ENCODE peak calls at places on chromosomes 2 and 18, in ten cellular contexts. One of them, this sample, is unnamed.

GRCh38 chr2:132374551-132374950 is 42.1 kb upstream of the GPR39 start:
- DNase-seq in ovary: no peak
- DNase-seq in T follicular helper cell: no peak
- DNase-seq in RPMI8226: no peak
- DNase-seq in PC-3: peak; percentile 29
- DNase-seq in NCI-H1436: no peak
- DNase-seq in GM18507: no peak
- DNase-seq in activated T-helper 1 cell treated with anti-CD3 and anti-CD28 coated beads, Interleukin-2, amount 50 U/mL, for 16 hours: no peak
- DNase-seq in NT2/D1: no peak
- DNase-seq in foreskin fibroblast: peak; percentile 44
- DNase-seq in this sample: peak; percentile 81

GRCh38 chr2:174590346-174590745 is 7.3 kb downstream of the WIPF1 start:
- DNase-seq in GM18507: no peak
- DNase-seq in RPMI8226: no peak
- DNase-seq in PC-3: no peak
- DNase-seq in T follicular helper cell: no peak
- DNase-seq in foreskin fibroblast: no peak
- DNase-seq in activated T-helper 1 cell treated with anti-CD3 and anti-CD28 coated beads, Interleukin-2, amount 50 U/mL, for 16 hours: no peak
- DNase-seq in NT2/D1: no peak
- DNase-seq in ovary: no peak
- DNase-seq in NCI-H1436: no peak
- DNase-seq in this sample: no peak

GRCh38 chr18:77316641-77317040 is 67.0 kb downstream of the GALR1 start:
- DNase-seq in ovary: no peak
- DNase-seq in NCI-H1436: no peak
- DNase-seq in GM18507: no peak
- DNase-seq in RPMI8226: no peak
- DNase-seq in NT2/D1: no peak
- DNase-seq in T follicular helper cell: no peak
- DNase-seq in foreskin fibroblast: no peak
- DNase-seq in PC-3: no peak
- DNase-seq in activated T-helper 1 cell treated with anti-CD3 and anti-CD28 coated beads, Interleukin-2, amount 50 U/mL, for 16 hours: no peak
- DNase-seq in this sample: peak; percentile 49

GRCh38 chr2:215973954-215974699 is 39.2 kb downstream of the MREG start:
- DNase-seq in foreskin fibroblast: peak; percentile 55
- DNase-seq in activated T-helper 1 cell treated with anti-CD3 and anti-CD28 coated beads, Interleukin-2, amount 50 U/mL, for 16 hours: no peak
- DNase-seq in NT2/D1: no peak
- DNase-seq in NCI-H1436: peak; percentile 39
- DNase-seq in RPMI8226: no peak
- DNase-seq in PC-3: peak; percentile 64
- DNase-seq in T follicular helper cell: no peak
- DNase-seq in GM18507: no peak
- DNase-seq in ovary: no peak
- DNase-seq in this sample: peak; percentile 44

GRCh38 chr18:34951625-34952379 is 89.4 kb upstream of the MAPRE2 start:
- DNase-seq in NT2/D1: no peak
- DNase-seq in foreskin fibroblast: peak; percentile 16
- DNase-seq in GM18507: no peak
- DNase-seq in ovary: no peak
- DNase-seq in PC-3: no peak
- DNase-seq in RPMI8226: no peak
- DNase-seq in activated T-helper 1 cell treated with anti-CD3 and anti-CD28 coated beads, Interleukin-2, amount 50 U/mL, for 16 hours: no peak
- DNase-seq in NCI-H1436: no peak
- DNase-seq in T follicular helper cell: no peak
- DNase-seq in this sample: no peak

GRCh38 chr2:174338626-174339570 is 4.1 kb downstream of the SP9 start:
- DNase-seq in activated T-helper 1 cell treated with anti-CD3 and anti-CD28 coated beads, Interleukin-2, amount 50 U/mL, for 16 hours: no peak
- DNase-seq in T follicular helper cell: no peak
- DNase-seq in NCI-H1436: peak; percentile 31
- DNase-seq in RPMI8226: no peak
- DNase-seq in NT2/D1: no peak
- DNase-seq in PC-3: no peak
- DNase-seq in GM18507: no peak
- DNase-seq in foreskin fibroblast: no peak
- DNase-seq in ovary: no peak
- DNase-seq in this sample: no peak

GRCh38 chr18:58225101-58225500 is 181.1 kb downstream of the NEDD4L start:
- DNase-seq in NCI-H1436: no peak
- DNase-seq in foreskin fibroblast: peak; percentile 53
- DNase-seq in GM18507: peak; percentile 23
- DNase-seq in RPMI8226: no peak
- DNase-seq in T follicular helper cell: no peak
- DNase-seq in ovary: no peak
- DNase-seq in PC-3: peak; percentile 42
- DNase-seq in NT2/D1: no peak
- DNase-seq in activated T-helper 1 cell treated with anti-CD3 and anti-CD28 coated beads, Interleukin-2, amount 50 U/mL, for 16 hours: no peak
- DNase-seq in this sample: no peak

GRCh38 chr18:60905699-60906098 is 427.5 kb upstream of the CDH20 start:
- DNase-seq in GM18507: no peak
- DNase-seq in ovary: no peak
- DNase-seq in NCI-H1436: no peak
- DNase-seq in foreskin fibroblast: no peak
- DNase-seq in T follicular helper cell: no peak
- DNase-seq in RPMI8226: no peak
- DNase-seq in PC-3: no peak
- DNase-seq in NT2/D1: no peak
- DNase-seq in activated T-helper 1 cell treated with anti-CD3 and anti-CD28 coated beads, Interleukin-2, amount 50 U/mL, for 16 hours: no peak
- DNase-seq in this sample: no peak

GRCh38 chr2:193806088-193806774 is 1611.5 kb upstream of the TMEFF2 start:
- DNase-seq in activated T-helper 1 cell treated with anti-CD3 and anti-CD28 coated beads, Interleukin-2, amount 50 U/mL, for 16 hours: no peak
- DNase-seq in GM18507: no peak
- DNase-seq in NT2/D1: no peak
- DNase-seq in T follicular helper cell: no peak
- DNase-seq in ovary: no peak
- DNase-seq in PC-3: peak; percentile 62
- DNase-seq in RPMI8226: no peak
- DNase-seq in NCI-H1436: no peak
- DNase-seq in foreskin fibroblast: no peak
- DNase-seq in this sample: no peak

GRCh38 chr2:201654611-201655384 is 11.5 kb upstream of the TMEM237 start:
- DNase-seq in PC-3: no peak
- DNase-seq in GM18507: no peak
- DNase-seq in RPMI8226: no peak
- DNase-seq in NCI-H1436: no peak
- DNase-seq in T follicular helper cell: no peak
- DNase-seq in foreskin fibroblast: peak; percentile 78
- DNase-seq in activated T-helper 1 cell treated with anti-CD3 and anti-CD28 coated beads, Interleukin-2, amount 50 U/mL, for 16 hours: no peak
- DNase-seq in NT2/D1: no peak
- DNase-seq in ovary: no peak
- DNase-seq in this sample: peak; percentile 55

GRCh38 chr2:149431337-149431736 is 101.0 kb downstream of the LYPD6 start:
- DNase-seq in NCI-H1436: no peak
- DNase-seq in ovary: no peak
- DNase-seq in T follicular helper cell: no peak
- DNase-seq in GM18507: no peak
- DNase-seq in PC-3: peak; percentile 29
- DNase-seq in foreskin fibroblast: peak; percentile 34
- DNase-seq in RPMI8226: no peak
- DNase-seq in NT2/D1: no peak
- DNase-seq in activated T-helper 1 cell treated with anti-CD3 and anti-CD28 coated beads, Interleukin-2, amount 50 U/mL, for 16 hours: no peak
- DNase-seq in this sample: no peak

GRCh38 chr2:178385595-178386148 is 65.3 kb downstream of the PRKRA start:
- DNase-seq in ovary: no peak
- DNase-seq in GM18507: no peak
- DNase-seq in T follicular helper cell: no peak
- DNase-seq in RPMI8226: no peak
- DNase-seq in NCI-H1436: no peak
- DNase-seq in NT2/D1: no peak
- DNase-seq in foreskin fibroblast: peak; percentile 26
- DNase-seq in PC-3: peak; percentile 60
- DNase-seq in activated T-helper 1 cell treated with anti-CD3 and anti-CD28 coated beads, Interleukin-2, amount 50 U/mL, for 16 hours: no peak
- DNase-seq in this sample: no peak

GRCh38 chr2:61520261-61520660 is 17.9 kb downstream of the XPO1 start:
- DNase-seq in NT2/D1: no peak
- DNase-seq in foreskin fibroblast: no peak
- DNase-seq in PC-3: no peak
- DNase-seq in NCI-H1436: no peak
- DNase-seq in T follicular helper cell: no peak
- DNase-seq in RPMI8226: no peak
- DNase-seq in GM18507: no peak
- DNase-seq in ovary: no peak
- DNase-seq in activated T-helper 1 cell treated with anti-CD3 and anti-CD28 coated beads, Interleukin-2, amount 50 U/mL, for 16 hours: no peak
- DNase-seq in this sample: no peak

GRCh38 chr2:197308635-197309368 is 1.8 kb downstream of the ANKRD44 start:
- DNase-seq in foreskin fibroblast: peak; percentile 5
- DNase-seq in RPMI8226: peak; percentile 18
- DNase-seq in T follicular helper cell: no peak
- DNase-seq in ovary: no peak
- DNase-seq in PC-3: no peak
- DNase-seq in NCI-H1436: no peak
- DNase-seq in GM18507: no peak
- DNase-seq in NT2/D1: no peak
- DNase-seq in activated T-helper 1 cell treated with anti-CD3 and anti-CD28 coated beads, Interleukin-2, amount 50 U/mL, for 16 hours: no peak
- DNase-seq in this sample: no peak

GRCh38 chr2:174716785-174717184 is 47.5 kb downstream of the CHRNA1 start:
- DNase-seq in RPMI8226: no peak
- DNase-seq in activated T-helper 1 cell treated with anti-CD3 and anti-CD28 coated beads, Interleukin-2, amount 50 U/mL, for 16 hours: no peak
- DNase-seq in ovary: no peak
- DNase-seq in T follicular helper cell: no peak
- DNase-seq in GM18507: no peak
- DNase-seq in PC-3: no peak
- DNase-seq in NCI-H1436: no peak
- DNase-seq in NT2/D1: no peak
- DNase-seq in foreskin fibroblast: no peak
- DNase-seq in this sample: no peak

GRCh38 chr18:9951022-9951859 is 37.4 kb downstream of the VAPA start:
- DNase-seq in PC-3: peak; percentile 61
- DNase-seq in NCI-H1436: no peak
- DNase-seq in T follicular helper cell: no peak
- DNase-seq in activated T-helper 1 cell treated with anti-CD3 and anti-CD28 coated beads, Interleukin-2, amount 50 U/mL, for 16 hours: no peak
- DNase-seq in RPMI8226: peak; percentile 27
- DNase-seq in ovary: no peak
- DNase-seq in NT2/D1: peak; percentile 32
- DNase-seq in foreskin fibroblast: peak; percentile 70
- DNase-seq in GM18507: no peak
- DNase-seq in this sample: peak; percentile 54

GRCh38 chr18:63752661-63753060 is 22.6 kb upstream of the SERPINB7 start:
- DNase-seq in activated T-helper 1 cell treated with anti-CD3 and anti-CD28 coated beads, Interleukin-2, amount 50 U/mL, for 16 hours: no peak
- DNase-seq in T follicular helper cell: no peak
- DNase-seq in ovary: no peak
- DNase-seq in foreskin fibroblast: no peak
- DNase-seq in NT2/D1: no peak
- DNase-seq in GM18507: no peak
- DNase-seq in NCI-H1436: no peak
- DNase-seq in RPMI8226: no peak
- DNase-seq in PC-3: no peak
- DNase-seq in this sample: no peak

GRCh38 chr2:209523041-209523740 is 99.3 kb downstream of the MAP2 start:
- DNase-seq in PC-3: no peak
- DNase-seq in GM18507: no peak
- DNase-seq in foreskin fibroblast: no peak
- DNase-seq in NT2/D1: no peak
- DNase-seq in activated T-helper 1 cell treated with anti-CD3 and anti-CD28 coated beads, Interleukin-2, amount 50 U/mL, for 16 hours: no peak
- DNase-seq in T follicular helper cell: no peak
- DNase-seq in ovary: no peak
- DNase-seq in RPMI8226: no peak
- DNase-seq in NCI-H1436: no peak
- DNase-seq in this sample: no peak

GRCh38 chr2:217843353-217843752 is 159.4 kb downstream of the TNS1 start:
- DNase-seq in T follicular helper cell: no peak
- DNase-seq in GM18507: no peak
- DNase-seq in PC-3: no peak
- DNase-seq in NT2/D1: no peak
- DNase-seq in RPMI8226: no peak
- DNase-seq in ovary: no peak
- DNase-seq in NCI-H1436: no peak
- DNase-seq in foreskin fibroblast: no peak
- DNase-seq in activated T-helper 1 cell treated with anti-CD3 and anti-CD28 coated beads, Interleukin-2, amount 50 U/mL, for 16 hours: no peak
- DNase-seq in this sample: no peak

GRCh38 chr2:164757934-164758695 is 83.5 kb downstream of the COBLL1 start:
- DNase-seq in PC-3: peak; percentile 81
- DNase-seq in foreskin fibroblast: peak; percentile 74
- DNase-seq in RPMI8226: peak; percentile 16
- DNase-seq in T follicular helper cell: no peak
- DNase-seq in ovary: no peak
- DNase-seq in NCI-H1436: no peak
- DNase-seq in activated T-helper 1 cell treated with anti-CD3 and anti-CD28 coated beads, Interleukin-2, amount 50 U/mL, for 16 hours: no peak
- DNase-seq in NT2/D1: no peak
- DNase-seq in GM18507: no peak
- DNase-seq in this sample: no peak

This sample was measured in RPMI7951.